ENCODE peak calls at places on chromosomes 2 and 18, in four cellular contexts. G is HepG2, A is K562, S is IMR-90. N is an unnamed sample.
A peak's percentile ranks its signal among the peaks of the same experiment; 100 is the strongest.

GRCh38 chr18:5155180-5155906 is 41.7 kb downstream of the AKAIN1 start:
- DNase-seq in A (no peak), S (no peak), G (no peak), N (no peak)

GRCh38 chr2:226578373-226578772 is 221.2 kb downstream of the IRS1 start:
- DNase-seq in S (no peak), G (no peak), A (no peak), N (no peak)

GRCh38 chr2:21452678-21453077 is 328.9 kb downstream of the TDRD15 start:
- DNase-seq in S (no peak), A (no peak), G (no peak), N (no peak)

GRCh38 chr2:72757177-72757775 is 68.6 kb downstream of the EXOC6B start:
- DNase-seq in A (peak; percentile 19), G (peak; percentile 100), S (peak; percentile 76), N (peak; percentile 85)

GRCh38 chr2:127676906-127677305 is 1.6 kb upstream of the LIMS2 start:
- DNase-seq in S (no peak), A (no peak), G (no peak), N (no peak)

GRCh38 chr2:10305254-10305635 is 2.5 kb downstream of the HPCAL1 start:
- DNase-seq in S (no peak), A (no peak), G (no peak), N (no peak)

GRCh38 chr2:19207452-19207851 is 151.0 kb downstream of the OSR1 start:
- DNase-seq in A (no peak), G (no peak), S (no peak), N (no peak)

GRCh38 chr18:55405655-55406373 is 182.2 kb downstream of the TCF4 start:
- DNase-seq in A (peak; percentile 35), S (peak; percentile 95), G (no peak), N (peak; percentile 69)

GRCh38 chr2:238286551-238286950 is 1.9 kb downstream of the PER2 start:
- DNase-seq in S (peak; percentile 86), A (no peak), G (peak; percentile 48), N (peak; percentile 63)

GRCh38 chr2:55668956-55669355 is 24.7 kb downstream of the PNPT1 start:
- DNase-seq in A (no peak), G (no peak), S (no peak), N (no peak)

GRCh38 chr2:160555420-160555819 is 61.8 kb upstream of the RBMS1 start:
- DNase-seq in S (no peak), A (no peak), G (no peak), N (no peak)

GRCh38 chr2:47174731-47175361 is 19.7 kb upstream of the STPG4 start:
- DNase-seq in S (peak; percentile 62), A (peak; percentile 53), G (peak; percentile 49), N (peak; percentile 82)

DNA sequence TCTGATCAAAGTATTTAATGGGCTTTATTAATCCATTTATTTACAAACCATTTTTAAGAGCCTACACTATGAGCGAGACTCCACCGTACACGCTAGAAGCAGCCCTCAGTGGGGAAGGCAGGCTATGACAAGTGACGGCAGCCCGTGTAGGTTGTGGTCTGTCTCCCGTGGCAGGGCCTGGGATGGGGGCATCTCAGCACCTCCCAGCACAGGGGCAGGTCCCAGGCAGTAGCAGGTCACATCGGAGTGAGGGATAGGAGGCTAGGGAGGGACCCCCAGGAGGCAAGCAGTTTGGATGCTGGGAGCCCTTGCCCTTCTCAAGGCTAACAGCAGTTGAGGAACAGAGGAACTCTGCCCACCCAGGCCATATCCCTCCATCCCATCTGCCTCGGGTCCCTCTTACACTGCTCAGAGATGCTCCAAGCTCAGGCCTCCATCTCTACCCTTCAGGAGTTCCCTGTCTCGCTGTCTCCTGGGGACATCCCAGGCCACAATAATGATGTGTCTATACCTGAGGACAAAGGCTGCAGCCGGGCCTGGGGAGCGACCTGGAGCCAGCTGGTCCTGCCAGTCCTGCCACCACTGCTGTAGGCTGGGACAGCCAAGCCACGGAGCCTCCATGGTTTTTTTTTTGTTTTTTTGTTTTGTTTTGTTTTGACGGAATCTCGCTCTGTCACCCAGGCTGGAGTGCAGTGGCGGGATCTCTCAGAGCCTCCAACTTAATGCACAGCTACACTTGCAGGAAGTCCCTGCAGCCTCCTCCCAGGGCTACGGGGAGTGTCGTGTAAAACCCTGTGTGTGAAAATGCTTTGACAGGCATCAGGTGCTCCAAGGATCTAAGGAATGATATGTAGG is 92.0 kb downstream of the NDUFA10 start:
- DNase-seq in G (no peak), S (no peak), A (no peak), N (no peak)
- TF ChIP-seq MAZ in G (no peak), S (no peak), A (no peak), N (no peak)

GRCh38 chr2:65420712-65421431 is 11.5 kb downstream of the SPRED2 start:
- DNase-seq in A (peak; percentile 51), G (no peak), S (peak; percentile 80), N (peak; percentile 36)
- H3K4me3 ChIP-seq in A (no peak overlapping the region), G (no peak overlapping the region), S (no peak overlapping the region), N (no peak overlapping the region)

DNA sequence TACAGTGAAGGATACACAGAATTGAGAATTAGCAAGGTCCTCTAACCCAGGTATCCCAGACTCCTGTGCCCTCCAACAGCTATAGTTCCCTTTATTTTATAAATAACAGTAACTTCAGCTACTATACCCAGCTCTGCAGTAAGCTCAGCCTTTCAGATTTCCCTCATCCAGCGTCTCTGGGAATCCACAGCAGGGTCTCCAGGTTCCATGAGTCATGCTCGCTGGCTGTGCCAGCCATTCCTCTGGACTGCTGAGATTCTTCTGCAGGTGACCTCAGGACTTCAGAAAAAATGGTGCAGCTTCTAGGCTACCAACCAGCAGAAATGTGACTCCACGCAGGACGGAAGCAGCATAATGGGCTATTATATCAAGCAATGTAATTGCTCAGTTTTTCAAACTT is 419.3 kb downstream of the ZNF516 start:
- DNase-seq in G (no peak), A (no peak), S (no peak), N (no peak)
- TF ChIP-seq MAZ in G (no peak), A (no peak), S (no peak), N (no peak)

GRCh38 chr2:70994445-70995226 is at the start of gene TEX261:
- DNase-seq in G (peak; percentile 84), S (peak; percentile 71), A (peak; percentile 92), N (peak; percentile 92)

GRCh38 chr2:70993689-70993986 is 1.0 kb downstream of the TEX261 start:
- DNase-seq in G (no peak), S (no peak), A (no peak), N (no peak)

GRCh38 chr2:70991742-70992141 is 2.9 kb downstream of the TEX261 start:
- DNase-seq in S (no peak), G (no peak), A (no peak), N (no peak)

GRCh38 chr2:70994055-70994444 is 623 bp downstream of the TEX261 start:
- DNase-seq in G (no peak), A (no peak), S (peak; percentile 8), N (no peak)

DNA sequence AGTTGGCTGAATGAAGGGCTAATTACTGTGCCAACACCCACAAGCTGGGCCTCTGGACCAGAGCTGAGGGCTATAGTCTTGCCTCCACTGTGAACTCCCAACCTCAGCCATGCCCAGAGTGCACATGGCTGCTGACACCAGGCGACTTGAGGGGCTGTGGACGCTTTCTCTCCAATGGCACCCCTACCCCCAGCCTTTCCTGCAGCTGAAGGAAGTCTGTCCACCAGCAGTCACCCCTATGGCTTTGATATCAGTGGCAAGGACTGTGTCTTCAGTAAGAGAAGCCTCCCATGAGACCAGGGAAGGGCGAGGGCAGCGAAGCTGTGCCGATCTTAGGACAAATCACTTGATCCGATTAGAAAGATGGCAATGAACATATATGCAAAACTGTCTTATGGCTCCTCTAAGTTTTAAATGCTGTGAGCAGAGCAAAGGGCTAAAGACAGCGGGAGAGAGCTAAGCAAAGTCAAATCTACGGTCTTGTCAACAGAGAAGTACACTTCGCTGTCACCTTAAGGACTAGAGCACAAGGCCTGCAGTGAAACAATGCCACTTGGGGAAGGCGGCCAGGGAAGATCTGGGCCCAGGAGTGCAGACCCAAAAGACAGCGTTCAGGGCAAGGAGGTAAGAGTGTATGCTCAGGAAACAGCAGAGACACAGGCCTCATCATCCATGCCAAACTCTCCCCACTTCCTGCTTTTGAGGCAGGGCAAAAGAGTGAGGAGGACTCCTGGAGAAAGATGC is 1.6 kb downstream of the TEX261 start:
- DNase-seq in S (no peak), G (no peak), A (no peak), N (no peak)
- H3K4me3 ChIP-seq in S (peak overlapping the region; percentile 74), G (peak overlapping the region; percentile 65), A (peak overlapping the region; percentile 87), N (peak overlapping the region; percentile 83)

DNA sequence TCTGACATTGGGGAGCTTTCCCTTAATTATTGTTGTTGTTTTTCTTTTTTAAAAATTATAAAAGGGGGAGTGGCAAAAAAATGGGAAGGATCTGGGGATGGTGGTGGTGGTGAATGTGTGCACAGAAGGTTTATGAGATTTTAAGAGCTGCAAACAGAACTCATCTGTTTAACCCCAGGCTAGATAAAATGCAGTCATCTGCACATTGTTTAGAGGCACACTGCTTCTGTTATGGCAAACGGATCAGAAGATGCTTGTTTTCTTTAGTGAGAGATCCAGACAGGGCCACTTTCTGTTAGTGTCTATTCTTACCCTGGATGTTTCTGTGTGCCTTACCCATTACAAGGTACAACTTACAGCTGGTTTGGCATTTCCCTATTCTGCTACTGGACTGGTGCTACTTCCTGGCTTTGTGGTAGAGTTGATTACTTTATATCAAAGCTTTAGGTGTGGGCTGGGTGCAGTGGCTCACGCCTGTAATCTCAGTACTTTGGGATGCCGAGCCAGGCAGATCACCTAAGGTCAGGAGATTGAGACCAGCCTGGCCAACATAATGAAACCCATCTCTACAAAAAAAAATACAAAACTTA is 68.2 kb upstream of the NRP2 start:
- DNase-seq in S (no peak), A (no peak), G (no peak), N (no peak)
- TF ChIP-seq MAZ in S (no peak), A (no peak), G (no peak), N (no peak)

DNA sequence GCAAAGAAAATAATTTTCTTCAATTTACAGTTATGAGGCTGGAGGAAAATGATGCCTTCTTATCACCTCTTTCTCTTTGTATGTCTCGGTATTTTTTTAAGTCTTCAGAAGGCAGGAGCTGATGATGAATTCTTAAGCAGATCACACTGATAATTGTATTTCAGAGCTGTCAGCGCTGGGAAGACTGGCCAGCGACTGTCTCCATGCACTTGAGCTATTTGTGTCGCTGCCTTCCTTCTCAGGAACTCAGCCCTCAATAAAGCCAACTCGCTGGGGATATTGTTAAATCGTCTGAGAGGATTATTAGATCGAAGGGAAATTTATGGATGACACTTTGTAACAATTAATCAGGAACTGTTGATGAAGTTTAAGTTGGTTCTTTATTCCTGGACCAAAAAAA is 40.3 kb downstream of the PTGR3 start:
- DNase-seq in G (no peak), A (no peak), S (no peak), N (no peak)
- H3K4me3 ChIP-seq in G (no peak overlapping the region), A (no peak overlapping the region), S (no peak overlapping the region), N (no peak overlapping the region)

GRCh38 chr18:79392226-79392625 is 3.5 kb upstream of the NFATC1 start:
- DNase-seq in A (no peak), S (no peak), G (no peak), N (no peak)

GRCh38 chr18:79393181-79393598 is 2.5 kb upstream of the NFATC1 start:
- DNase-seq in S (no peak), A (no peak), G (no peak), N (no peak)

GRCh38 chr18:79394438-79395307 is 1.1 kb upstream of the NFATC1 start:
- DNase-seq in A (no peak), G (no peak), S (peak; percentile 49), N (no peak)

GRCh38 chr18:79395308-79395640 is 456 bp upstream of the NFATC1 start:
- DNase-seq in G (no peak), A (no peak), S (no peak), N (no peak)

GRCh38 chr18:79393626-79394401 is 1.9 kb upstream of the NFATC1 start:
- DNase-seq in S (peak; percentile 74), G (peak; percentile 28), A (peak; percentile 77), N (peak; percentile 71)
- TF ChIP-seq MAZ in S (peak; percentile 66), G (no peak), A (peak; percentile 81), N (no peak)

GRCh38 chr2:179218848-179219594 is 45.6 kb downstream of the SESTD1 start:
- DNase-seq in G (peak; percentile 73), A (peak; percentile 48), S (peak; percentile 87), N (peak; percentile 33)
- H3K4me3 ChIP-seq in G (no peak overlapping the region), A (no peak overlapping the region), S (no peak overlapping the region), N (no peak overlapping the region)